ENCODE peak calls at places on chromosomes 5 and 9, in seven cellular contexts. A is AG04449, T is transverse colon, F is progenitor cell of endocrine pancreas, M is GM12878, D is prostate gland, Y is AG09319. E is an unnamed sample.

GRCh38 chr5:140258016-140258415 is 44.9 kb downstream of the PFDN1 start:
- DNase-seq in T (no peak), F (no peak), D (no peak), M (no peak), A (no peak), Y (no peak), E (no peak)

GRCh38 chr9:99827244-99827643 is 5.6 kb downstream of the NR4A3 start:
- DNase-seq in Y (no peak), A (no peak), T (no peak), M (no peak), F (no peak), D (no peak), E (no peak)

GRCh38 chr9:78769684-78770083 is 472.8 kb downstream of the PSAT1 start:
- DNase-seq in T (no peak), M (no peak), D (no peak), A (no peak), Y (no peak), F (no peak), E (no peak)

GRCh38 chr9:89661956-89662717 is 57.3 kb downstream of the GADD45G start:
- DNase-seq in M (no peak), F (peak; percentile 81), T (peak; percentile 98), D (peak; percentile 99), A (peak; percentile 37), Y (peak; percentile 87), E (peak; percentile 89)

GRCh38 chr5:91885291-91886265 is 502.5 kb upstream of the ARRDC3 start:
- DNase-seq in Y (no peak), D (no peak), F (no peak), T (no peak), M (no peak), A (no peak), E (no peak)

GRCh38 chr5:172648008-172648359 is 6.9 kb downstream of the NEURL1B start:
- DNase-seq in F (no peak), M (no peak), T (no peak), Y (no peak), A (no peak), D (no peak), E (no peak)

GRCh38 chr5:127077346-127077745 is 4.0 kb upstream of the C5orf63 start:
- DNase-seq in D (no peak), A (no peak), Y (no peak), F (no peak), M (no peak), T (no peak), E (no peak)

GRCh38 chr5:163951069-163951468 is 445.6 kb downstream of the MAT2B start:
- DNase-seq in M (no peak), F (no peak), A (no peak), D (no peak), Y (no peak), T (no peak), E (no peak)

GRCh38 chr5:148807845-148808244 is 18.6 kb upstream of the ADRB2 start:
- DNase-seq in D (no peak), F (no peak), T (peak; percentile 19), Y (no peak), M (no peak), A (no peak), E (no peak)

GRCh38 chr5:159456722-159457462 is 126.6 kb upstream of the IL12B start:
- DNase-seq in A (no peak), T (no peak), M (peak; percentile 96), Y (no peak), D (no peak), F (no peak), E (no peak)

GRCh38 chr5:104265531-104266130 is 703.0 kb upstream of the NUDT12 start:
- DNase-seq in D (no peak), A (no peak), Y (no peak), M (no peak), T (no peak), F (no peak), E (no peak)

GRCh38 chr9:3650994-3651622 is 125.3 kb upstream of the RFX3 start:
- DNase-seq in T (no peak), F (no peak), M (peak; percentile 33), Y (no peak), A (no peak), D (no peak), E (no peak)

GRCh38 chr9:82271099-82271498 is 282.5 kb downstream of the SPATA31D1 start:
- DNase-seq in M (no peak), T (no peak), Y (peak; percentile 79), D (no peak), A (peak; percentile 65), F (no peak), E (peak; percentile 68)

GRCh38 chr5:10634056-10634455 is 70.2 kb downstream of the ANKRD33B start:
- DNase-seq in A (no peak), F (no peak), T (no peak), M (no peak), Y (no peak), D (no peak), E (no peak)

GRCh38 chr9:38431101-38431500 is 6.8 kb upstream of the IGFBPL1 start:
- DNase-seq in A (no peak), D (no peak), F (no peak), T (no peak), Y (no peak), M (no peak), E (no peak)

GRCh38 chr9:109912082-109912581 is 132.1 kb downstream of the PALM2AKAP2 start:
- DNase-seq in Y (peak; percentile 56), D (no peak), T (no peak), M (no peak), A (no peak), F (no peak), E (no peak)

GRCh38 chr5:170603101-170603500 is 99.3 kb downstream of the KCNIP1 start:
- DNase-seq in F (no peak), M (no peak), A (no peak), T (no peak), D (no peak), Y (no peak), E (no peak)

GRCh38 chr5:170596482-170596881 is 92.7 kb downstream of the KCNIP1 start:
- DNase-seq in M (no peak), Y (no peak), T (no peak), D (no peak), F (no peak), A (no peak), E (no peak)

GRCh38 chr5:170597876-170598275 is 94.1 kb downstream of the KCNIP1 start:
- DNase-seq in T (no peak), M (no peak), A (no peak), D (no peak), Y (no peak), F (no peak), E (no peak)

GRCh38 chr5:170601608-170602007 is 97.8 kb downstream of the KCNIP1 start:
- DNase-seq in A (no peak), D (no peak), T (no peak), M (no peak), Y (no peak), F (no peak), E (no peak)

DNA sequence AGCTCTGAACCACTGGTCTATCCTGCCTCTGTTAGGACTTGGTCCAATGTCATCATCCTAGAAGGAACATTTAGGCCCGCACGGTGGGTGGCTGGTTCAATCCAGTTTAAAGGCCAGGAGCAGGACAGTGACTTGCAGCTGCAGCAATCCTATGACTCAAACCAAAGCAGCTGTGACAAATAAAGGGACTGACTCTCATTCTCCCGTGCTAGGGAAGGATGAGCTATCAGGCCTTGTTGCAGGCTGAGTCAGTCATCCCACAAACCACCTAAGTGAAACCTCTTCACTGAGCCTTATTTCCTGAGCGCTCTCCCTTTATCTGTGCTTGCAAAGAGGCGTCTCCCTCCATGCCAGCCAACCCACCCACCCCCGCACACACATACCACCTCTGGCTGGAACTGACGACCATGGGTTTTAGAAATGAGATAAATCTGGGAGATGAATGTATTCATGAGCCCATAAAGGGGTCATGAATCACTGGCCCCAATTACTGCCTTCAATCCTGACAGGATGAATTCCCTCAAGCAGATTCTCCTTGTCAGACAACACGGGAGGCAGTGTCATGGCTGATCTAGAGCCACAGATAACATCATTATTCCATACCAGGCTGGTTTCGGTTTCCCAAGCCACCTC is 93.4 kb downstream of the KCNIP1 start:
- DNase-seq in Y (no peak), D (no peak), M (no peak), A (peak; percentile 21), T (peak; percentile 11), F (no peak), E (no peak)
- TF ChIP-seq CTCF in Y (no peak), D (no peak), M (no peak), A (no peak), T (no peak), F (no peak), E (no peak)

GRCh38 chr5:79330071-79330470 is 94.1 kb downstream of the JMY start:
- DNase-seq in Y (no peak), D (no peak), T (no peak), A (no peak), M (no peak), F (no peak), E (no peak)

GRCh38 chr5:79329453-79329852 is 93.5 kb downstream of the JMY start:
- DNase-seq in F (no peak), T (no peak), Y (no peak), D (no peak), A (no peak), M (no peak), E (no peak)

DNA sequence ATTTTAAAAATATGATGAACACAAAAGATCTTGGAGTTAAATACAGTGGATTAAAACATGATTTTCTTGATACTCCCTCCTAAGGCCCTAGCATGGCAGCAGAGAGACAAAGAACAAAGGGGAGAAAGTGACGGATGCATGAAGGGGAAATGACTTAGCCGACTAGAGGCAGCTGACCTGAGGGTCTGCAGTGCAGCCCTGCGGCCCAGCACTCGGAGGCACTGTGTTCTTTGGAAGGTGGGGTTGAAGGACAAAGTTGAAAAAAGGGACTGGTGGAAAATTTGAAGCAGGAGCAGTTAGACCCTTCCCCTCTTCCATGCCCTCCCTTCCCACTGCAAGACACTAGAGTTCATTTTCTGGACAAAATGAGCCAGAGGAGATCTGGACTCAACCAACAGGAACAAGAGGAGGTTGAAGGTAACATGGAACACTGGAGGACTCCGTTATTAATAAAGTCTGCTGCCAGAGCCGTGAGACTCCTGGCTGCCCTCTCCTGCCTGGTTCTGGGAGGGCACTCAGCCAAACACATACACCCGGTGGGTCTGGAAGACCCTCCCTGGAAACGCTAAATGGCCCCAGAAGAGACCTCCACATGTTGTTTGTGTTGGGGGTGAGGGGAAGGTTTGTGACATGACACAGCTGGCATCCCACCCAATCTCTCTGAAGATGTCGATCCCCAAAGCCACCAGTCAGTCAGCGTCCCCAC is 98.1 kb downstream of the JMY start:
- DNase-seq in F (no peak), Y (no peak), T (no peak), M (no peak), D (no peak), A (no peak), E (no peak)
- TF ChIP-seq CTCF in F (no peak), Y (no peak), T (no peak), M (no peak), D (no peak), A (no peak), E (no peak)

GRCh38 chr5:94157704-94158608 is 416.6 kb upstream of the POU5F2 start:
- DNase-seq in M (no peak), F (no peak), Y (no peak), T (no peak), D (no peak), A (no peak), E (no peak)
- TF ChIP-seq CTCF in M (no peak), F (no peak), Y (no peak), T (no peak), D (no peak), A (no peak), E (no peak)

DNA sequence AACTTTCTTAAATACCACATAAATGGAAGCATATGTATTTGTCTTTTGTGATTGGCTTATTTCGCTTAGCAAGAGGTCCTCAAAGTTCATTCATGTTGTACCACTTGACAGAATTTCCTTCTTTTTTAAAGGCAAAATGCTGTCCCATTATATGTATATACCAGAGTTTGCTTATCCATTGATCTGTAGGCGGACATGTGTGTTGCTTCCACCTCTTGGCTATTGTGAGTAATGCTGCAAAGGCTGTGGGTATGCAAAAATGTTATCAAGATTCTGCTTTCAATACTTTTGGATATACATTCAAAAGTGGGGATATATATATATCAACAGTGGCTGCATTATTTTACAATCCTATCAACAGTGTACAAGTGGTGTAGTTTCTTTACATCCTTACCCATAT is 271.0 kb downstream of the PRR16 start:
- DNase-seq in T (no peak), A (no peak), D (no peak), M (no peak), F (no peak), Y (no peak), E (no peak)
- TF ChIP-seq CTCF in T (no peak), A (no peak), D (no peak), M (no peak), F (no peak), Y (no peak), E (no peak)